ENCODE peak calls at places on chromosomes 4 and X, in four cellular contexts. One of them, this sample, is unnamed.

GRCh38 chr4:57374866-57375595 is 264.8 kb upstream of the IGFBP7 start:
- DNase-seq in trophoblast cell: no peak
- DNase-seq in mesenchymal stem cell: no peak
- DNase-seq in IMR-90: peak; percentile 16
- DNase-seq in this sample: no peak

GRCh38 chr4:37603070-37603468 is 83.1 kb downstream of the RELL1 start:
- DNase-seq in IMR-90: peak; percentile 61
- DNase-seq in mesenchymal stem cell: peak; percentile 71
- DNase-seq in trophoblast cell: peak; percentile 93
- DNase-seq in this sample: peak; percentile 57

GRCh38 chr4:101306225-101306624 is 41.1 kb downstream of the PPP3CA start:
- DNase-seq in mesenchymal stem cell: no peak
- DNase-seq in trophoblast cell: no peak
- DNase-seq in IMR-90: no peak
- DNase-seq in this sample: no peak

GRCh38 chrX:97399400-97399799 is 515.7 kb downstream of the RPA4 start:
- DNase-seq in trophoblast cell: no peak
- DNase-seq in IMR-90: peak; percentile 81
- DNase-seq in mesenchymal stem cell: peak; percentile 75
- DNase-seq in this sample: no peak

GRCh38 chrX:39729834-39730670 is 367.7 kb downstream of the BCOR start:
- DNase-seq in IMR-90: no peak
- DNase-seq in mesenchymal stem cell: peak; percentile 37
- DNase-seq in trophoblast cell: peak; percentile 9
- DNase-seq in this sample: peak; percentile 14

GRCh38 chr4:156898373-156899117 is 73.1 kb downstream of the PDGFC start:
- DNase-seq in IMR-90: peak; percentile 29
- DNase-seq in trophoblast cell: peak; percentile 7
- DNase-seq in mesenchymal stem cell: peak; percentile 56
- DNase-seq in this sample: no peak

GRCh38 chr4:168917150-168917779 is 92.8 kb downstream of the CBR4 start:
- DNase-seq in trophoblast cell: peak; percentile 73
- DNase-seq in mesenchymal stem cell: peak; percentile 57
- DNase-seq in IMR-90: peak; percentile 54
- DNase-seq in this sample: no peak

GRCh38 chr4:112002301-112002700 is 143.0 kb upstream of the FAM241A start:
- DNase-seq in mesenchymal stem cell: no peak
- DNase-seq in trophoblast cell: peak; percentile 67
- DNase-seq in IMR-90: no peak
- DNase-seq in this sample: peak; percentile 5

GRCh38 chrX:138128025-138128671 is 562.2 kb downstream of the ZIC3 start:
- DNase-seq in IMR-90: peak; percentile 11
- DNase-seq in mesenchymal stem cell: peak; percentile 0
- DNase-seq in trophoblast cell: peak; percentile 67
- DNase-seq in this sample: peak; percentile 38

GRCh38 chrX:74451450-74452198 is 30.3 kb downstream of the SLC16A2 start:
- DNase-seq in IMR-90: no peak
- DNase-seq in trophoblast cell: no peak
- DNase-seq in mesenchymal stem cell: no peak
- DNase-seq in this sample: no peak

GRCh38 chrX:14941301-14941700 is 68.1 kb downstream of the MOSPD2 start:
- DNase-seq in mesenchymal stem cell: no peak
- DNase-seq in trophoblast cell: no peak
- DNase-seq in IMR-90: no peak
- DNase-seq in this sample: no peak

GRCh38 chr4:24657768-24658617 is 73.6 kb upstream of the DHX15 start:
- DNase-seq in IMR-90: peak; percentile 52
- DNase-seq in trophoblast cell: peak; percentile 84
- DNase-seq in mesenchymal stem cell: peak; percentile 57
- DNase-seq in this sample: no peak

GRCh38 chr4:128528793-128529553 is 241.4 kb upstream of the PGRMC2 start:
- DNase-seq in trophoblast cell: peak; percentile 91
- DNase-seq in mesenchymal stem cell: peak; percentile 94
- DNase-seq in IMR-90: peak; percentile 99
- DNase-seq in this sample: peak; percentile 49

GRCh38 chrX:43562372-43562771 is 93.7 kb upstream of the MAOA start:
- DNase-seq in IMR-90: no peak
- DNase-seq in mesenchymal stem cell: peak; percentile 58
- DNase-seq in trophoblast cell: peak; percentile 72
- DNase-seq in this sample: no peak

GRCh38 chrX:101206471-101206870 is 13.1 kb upstream of the DRP2 start:
- DNase-seq in IMR-90: peak; percentile 58
- DNase-seq in trophoblast cell: peak; percentile 41
- DNase-seq in mesenchymal stem cell: peak; percentile 58
- DNase-seq in this sample: no peak

GRCh38 chr4:174265917-174266316 is 17.6 kb downstream of the FBXO8 start:
- DNase-seq in trophoblast cell: no peak
- DNase-seq in IMR-90: no peak
- DNase-seq in mesenchymal stem cell: no peak
- DNase-seq in this sample: no peak

GRCh38 chr4:113398441-113399143 is 349.1 kb downstream of the ANK2 start:
- DNase-seq in trophoblast cell: peak; percentile 80
- DNase-seq in IMR-90: no peak
- DNase-seq in mesenchymal stem cell: no peak
- DNase-seq in this sample: no peak

DNA sequence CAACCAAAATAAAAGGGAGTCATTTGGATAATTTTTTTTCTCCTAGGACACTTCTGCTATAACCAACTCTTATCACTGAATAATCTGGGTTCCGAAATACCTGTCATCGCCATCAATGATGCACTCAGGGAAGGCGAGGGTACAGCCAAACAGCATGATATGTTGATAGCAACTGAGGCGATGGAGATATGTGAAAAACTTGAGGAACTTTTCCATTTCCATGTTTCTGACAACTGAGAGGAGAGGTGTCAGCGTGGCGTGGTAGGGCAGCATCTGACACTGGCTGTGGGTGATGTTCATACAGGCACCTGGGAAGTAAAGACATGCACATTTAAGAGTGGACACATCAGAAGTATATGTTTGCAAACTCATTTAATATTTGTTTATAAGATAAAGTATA is 74.6 kb downstream of the CORIN start:
- DNase-seq in IMR-90: no peak
- DNase-seq in mesenchymal stem cell: no peak
- DNase-seq in trophoblast cell: peak; percentile 9
- DNase-seq in this sample: no peak
- H3K23ac ChIP-seq in IMR-90: no peak overlapping the region
- H3K23ac ChIP-seq in mesenchymal stem cell: no peak overlapping the region
- H3K23ac ChIP-seq in trophoblast cell: no peak overlapping the region
- H3K23ac ChIP-seq in this sample: no peak overlapping the region

GRCh38 chr4:140755811-140756291 is 334 bp downstream of the TBC1D9 start:
- DNase-seq in IMR-90: peak; percentile 46
- DNase-seq in trophoblast cell: peak; percentile 66
- DNase-seq in mesenchymal stem cell: peak; percentile 60
- DNase-seq in this sample: peak; percentile 51
- H2AFZ ChIP-seq in IMR-90: peak overlapping the region; percentile 97
- H2AFZ ChIP-seq in trophoblast cell: peak overlapping the region; percentile 98
- H2AFZ ChIP-seq in mesenchymal stem cell: peak overlapping the region; percentile 98
- H2AFZ ChIP-seq in this sample: peak overlapping the region; percentile 98

GRCh38 chr4:98521486-98521885 is 136.9 kb downstream of the TSPAN5 start:
- DNase-seq in mesenchymal stem cell: no peak
- DNase-seq in trophoblast cell: no peak
- DNase-seq in IMR-90: no peak
- DNase-seq in this sample: no peak

GRCh38 chr4:98522062-98522461 is 136.3 kb downstream of the TSPAN5 start:
- DNase-seq in IMR-90: no peak
- DNase-seq in mesenchymal stem cell: peak; percentile 20
- DNase-seq in trophoblast cell: no peak
- DNase-seq in this sample: no peak

GRCh38 chr4:98524271-98524670 is 134.1 kb downstream of the TSPAN5 start:
- DNase-seq in trophoblast cell: no peak
- DNase-seq in IMR-90: no peak
- DNase-seq in mesenchymal stem cell: peak; percentile 18
- DNase-seq in this sample: no peak

GRCh38 chr4:98519268-98519993 is 139.0 kb downstream of the TSPAN5 start:
- DNase-seq in trophoblast cell: no peak
- DNase-seq in mesenchymal stem cell: peak; percentile 33
- DNase-seq in IMR-90: peak; percentile 76
- DNase-seq in this sample: no peak

GRCh38 chr4:98522603-98523395 is 135.6 kb downstream of the TSPAN5 start:
- DNase-seq in trophoblast cell: no peak
- DNase-seq in mesenchymal stem cell: peak; percentile 92
- DNase-seq in IMR-90: peak; percentile 92
- DNase-seq in this sample: peak; percentile 42
- H3K9ac ChIP-seq in trophoblast cell: no peak overlapping the region
- H3K9ac ChIP-seq in mesenchymal stem cell: peak overlapping the region; percentile 56
- H3K9ac ChIP-seq in IMR-90: no peak overlapping the region
- H3K9ac ChIP-seq in this sample: no peak overlapping the region

GRCh38 chr4:7894098-7894676 is 45.5 kb downstream of the AFAP1 start:
- DNase-seq in trophoblast cell: no peak
- DNase-seq in mesenchymal stem cell: no peak
- DNase-seq in IMR-90: no peak
- DNase-seq in this sample: no peak
- H3K23ac ChIP-seq in trophoblast cell: no peak overlapping the region
- H3K23ac ChIP-seq in mesenchymal stem cell: no peak overlapping the region
- H3K23ac ChIP-seq in IMR-90: no peak overlapping the region
- H3K23ac ChIP-seq in this sample: no peak overlapping the region

GRCh38 chrX:53714580-53715335 is 28.2 kb upstream of the HUWE1 start:
- DNase-seq in mesenchymal stem cell: no peak
- DNase-seq in trophoblast cell: peak; percentile 78
- DNase-seq in IMR-90: peak; percentile 57
- DNase-seq in this sample: no peak

GRCh38 chrX:53718073-53718472 is 31.6 kb upstream of the HUWE1 start:
- DNase-seq in mesenchymal stem cell: no peak
- DNase-seq in IMR-90: no peak
- DNase-seq in trophoblast cell: no peak
- DNase-seq in this sample: no peak

GRCh38 chrX:53717205-53717604 is 30.7 kb upstream of the HUWE1 start:
- DNase-seq in trophoblast cell: no peak
- DNase-seq in IMR-90: no peak
- DNase-seq in mesenchymal stem cell: no peak
- DNase-seq in this sample: no peak

GRCh38 chrX:53715336-53715924 is 28.9 kb upstream of the HUWE1 start:
- DNase-seq in mesenchymal stem cell: no peak
- DNase-seq in IMR-90: no peak
- DNase-seq in trophoblast cell: no peak
- DNase-seq in this sample: no peak

GRCh38 chrX:53716328-53717088 is 30.0 kb upstream of the HUWE1 start:
- DNase-seq in mesenchymal stem cell: no peak
- DNase-seq in IMR-90: peak; percentile 48
- DNase-seq in trophoblast cell: no peak
- DNase-seq in this sample: no peak
- H2AFZ ChIP-seq in mesenchymal stem cell: no peak overlapping the region
- H2AFZ ChIP-seq in IMR-90: no peak overlapping the region
- H2AFZ ChIP-seq in trophoblast cell: no peak overlapping the region
- H2AFZ ChIP-seq in this sample: no peak overlapping the region

GRCh38 chr4:6281436-6282144 is 11.9 kb downstream of the WFS1 start:
- DNase-seq in mesenchymal stem cell: no peak
- DNase-seq in IMR-90: no peak
- DNase-seq in trophoblast cell: no peak
- DNase-seq in this sample: no peak
- H3K9ac ChIP-seq in mesenchymal stem cell: no peak overlapping the region
- H3K9ac ChIP-seq in IMR-90: no peak overlapping the region
- H3K9ac ChIP-seq in trophoblast cell: no peak overlapping the region
- H3K9ac ChIP-seq in this sample: peak overlapping the region; percentile 65

GRCh38 chrX:153343674-153344073 is 9.7 kb downstream of the ZNF275 start:
- DNase-seq in IMR-90: no peak
- DNase-seq in mesenchymal stem cell: no peak
- DNase-seq in trophoblast cell: no peak
- DNase-seq in this sample: no peak

GRCh38 chrX:153339662-153340061 is 5.7 kb downstream of the ZNF275 start:
- DNase-seq in mesenchymal stem cell: no peak
- DNase-seq in IMR-90: no peak
- DNase-seq in trophoblast cell: no peak
- DNase-seq in this sample: no peak

GRCh38 chrX:153340111-153340510 is 6.2 kb downstream of the ZNF275 start:
- DNase-seq in IMR-90: no peak
- DNase-seq in trophoblast cell: no peak
- DNase-seq in mesenchymal stem cell: no peak
- DNase-seq in this sample: no peak

GRCh38 chrX:153338836-153339235 is 4.9 kb downstream of the ZNF275 start:
- DNase-seq in mesenchymal stem cell: no peak
- DNase-seq in trophoblast cell: no peak
- DNase-seq in IMR-90: no peak
- DNase-seq in this sample: no peak

GRCh38 chrX:153342762-153343558 is 9.0 kb downstream of the ZNF275 start:
- DNase-seq in mesenchymal stem cell: no peak
- DNase-seq in trophoblast cell: no peak
- DNase-seq in IMR-90: no peak
- DNase-seq in this sample: no peak
- H3K23ac ChIP-seq in mesenchymal stem cell: no peak overlapping the region
- H3K23ac ChIP-seq in trophoblast cell: no peak overlapping the region
- H3K23ac ChIP-seq in IMR-90: no peak overlapping the region
- H3K23ac ChIP-seq in this sample: no peak overlapping the region

GRCh38 chrX:17459008-17459407 is 84.0 kb downstream of the NHS start:
- DNase-seq in IMR-90: peak; percentile 61
- DNase-seq in mesenchymal stem cell: no peak
- DNase-seq in trophoblast cell: no peak
- DNase-seq in this sample: no peak

GRCh38 chrX:17459596-17459995 is 84.6 kb downstream of the NHS start:
- DNase-seq in IMR-90: peak; percentile 66
- DNase-seq in trophoblast cell: no peak
- DNase-seq in mesenchymal stem cell: no peak
- DNase-seq in this sample: no peak

GRCh38 chrX:17453791-17454190 is 78.8 kb downstream of the NHS start:
- DNase-seq in mesenchymal stem cell: no peak
- DNase-seq in IMR-90: no peak
- DNase-seq in trophoblast cell: no peak
- DNase-seq in this sample: no peak

DNA sequence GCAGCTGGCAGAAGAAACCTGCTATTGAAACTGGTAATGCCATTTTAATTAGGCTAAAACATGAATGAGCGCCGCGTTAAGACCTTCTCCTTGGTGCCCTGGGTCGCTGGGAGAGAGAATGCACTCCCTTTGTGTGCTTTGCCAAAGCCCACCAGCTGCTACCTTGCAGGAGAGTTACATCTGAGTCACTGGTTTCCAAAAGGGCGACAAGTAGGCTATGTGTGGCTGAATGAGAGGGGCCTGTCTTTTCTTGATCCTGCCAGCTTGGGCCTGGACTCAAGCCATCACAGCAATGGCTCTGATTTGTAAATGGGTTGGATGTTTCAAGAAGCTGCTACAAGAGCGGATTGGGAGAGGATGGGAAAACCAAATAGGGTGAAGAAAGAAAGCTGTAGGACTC is 81.5 kb downstream of the NHS start:
- DNase-seq in mesenchymal stem cell: no peak
- DNase-seq in IMR-90: no peak
- DNase-seq in trophoblast cell: no peak
- DNase-seq in this sample: peak; percentile 37
- H2AFZ ChIP-seq in mesenchymal stem cell: no peak overlapping the region
- H2AFZ ChIP-seq in IMR-90: no peak overlapping the region
- H2AFZ ChIP-seq in trophoblast cell: no peak overlapping the region
- H2AFZ ChIP-seq in this sample: peak overlapping the region; percentile 47

This sample was measured in neuronal stem cell.